ENCODE peak calls at places on chromosome 10, in ten cellular contexts. E, G, T, P, J, K, W, M, S and I are unnamed samples.

GRCh38 chr10:44628921-44629320 is 244.0 kb upstream of the CXCL12 start:
- DNase-seq in E (peak; percentile 78), G (no peak), T (no peak), P (no peak), J (no peak), K (peak; percentile 84), W (peak; percentile 15), M (peak; percentile 90), S (no peak), I (peak; percentile 87)

GRCh38 chr10:97013568-97013967 is 172.2 kb downstream of the SLIT1 start:
- DNase-seq in E (no peak), G (no peak), T (no peak), P (no peak), J (no peak), K (no peak), W (no peak), M (no peak), S (no peak), I (no peak)

GRCh38 chr10:47421057-47421952 is 37.2 kb upstream of the ZNF488 start:
- DNase-seq in E (peak; percentile 84), G (no peak), T (no peak), P (no peak), J (no peak), K (peak; percentile 95), W (no peak), M (peak; percentile 16), S (no peak), I (peak; percentile 82)

GRCh38 chr10:78627254-78627795 is 441.4 kb upstream of the ZMIZ1 start:
- DNase-seq in E (no peak), G (no peak), T (no peak), P (no peak), J (no peak), K (no peak), W (no peak), M (no peak), S (no peak), I (no peak)

GRCh38 chr10:29243750-29244149 is 45.1 kb upstream of the LYZL1 start:
- DNase-seq in E (no peak), G (no peak), T (no peak), P (no peak), J (no peak), K (peak; percentile 28), W (no peak), M (no peak), S (peak; percentile 22), I (peak; percentile 19)

GRCh38 chr10:43218206-43218950 is 48.5 kb downstream of the RASGEF1A start:
- DNase-seq in E (peak; percentile 64), G (no peak), T (no peak), P (no peak), J (no peak), K (no peak), W (peak; percentile 56), M (peak; percentile 48), S (no peak), I (no peak)

GRCh38 chr10:119346063-119346835 is 138.9 kb downstream of the GRK5 start:
- DNase-seq in E (no peak), G (no peak), T (peak; percentile 74), P (no peak), J (no peak), K (no peak), W (no peak), M (no peak), S (no peak), I (no peak)

GRCh38 chr10:7410306-7410799 is 481 bp downstream of the SFMBT2 start:
- DNase-seq in E (no peak), G (no peak), T (peak; percentile 4), P (peak; percentile 19), J (no peak), K (no peak), W (no peak), M (no peak), S (peak; percentile 20), I (peak; percentile 5)

GRCh38 chr10:1358860-1359598 is 302.8 kb downstream of the WDR37 start:
- DNase-seq in E (no peak), G (no peak), T (no peak), P (no peak), J (no peak), K (no peak), W (no peak), M (no peak), S (no peak), I (no peak)

GRCh38 chr10:84469470-84469869 is 141.1 kb downstream of the CCSER2 start:
- DNase-seq in E (no peak), G (no peak), T (no peak), P (no peak), J (no peak), K (peak; percentile 10), W (peak; percentile 70), M (no peak), S (no peak), I (peak; percentile 35)

GRCh38 chr10:101829561-101830315 is 11.5 kb upstream of the OGA start:
- DNase-seq in E (no peak), G (no peak), T (peak; percentile 64), P (peak; percentile 75), J (no peak), K (no peak), W (no peak), M (no peak), S (peak; percentile 77), I (peak; percentile 25)

GRCh38 chr10:84054743-84055142 is 84.6 kb upstream of the GHITM start:
- DNase-seq in E (no peak), G (no peak), T (no peak), P (no peak), J (no peak), K (no peak), W (no peak), M (no peak), S (no peak), I (no peak)

GRCh38 chr10:130989670-130990247 is 321.8 kb downstream of the TCERG1L start:
- DNase-seq in E (no peak), G (no peak), T (no peak), P (no peak), J (no peak), K (no peak), W (no peak), M (no peak), S (no peak), I (no peak)

GRCh38 chr10:131795761-131796160 is 105.0 kb upstream of the PPP2R2D start:
- DNase-seq in E (no peak), G (no peak), T (no peak), P (no peak), J (no peak), K (no peak), W (no peak), M (no peak), S (no peak), I (no peak)

GRCh38 chr10:66783296-66783695 is 142.5 kb upstream of the LRRTM3 start:
- DNase-seq in E (peak; percentile 55), G (no peak), T (no peak), P (no peak), J (no peak), K (peak; percentile 69), W (no peak), M (peak; percentile 41), S (no peak), I (peak; percentile 14)

GRCh38 chr10:97601268-97602215 is 12.0 kb downstream of the C10orf62 start:
- DNase-seq in E (no peak), G (no peak), T (no peak), P (no peak), J (no peak), K (no peak), W (no peak), M (no peak), S (no peak), I (no peak)

GRCh38 chr10:62718585-62718984 is 85.9 kb upstream of the ADO start:
- DNase-seq in E (no peak), G (no peak), T (no peak), P (no peak), J (no peak), K (no peak), W (no peak), M (no peak), S (no peak), I (no peak)

GRCh38 chr10:30047924-30048531 is 11.4 kb downstream of the JCAD start:
- DNase-seq in E (no peak), G (no peak), T (no peak), P (no peak), J (no peak), K (no peak), W (no peak), M (no peak), S (no peak), I (no peak)

GRCh38 chr10:7159517-7159916 is 251.3 kb downstream of the SFMBT2 start:
- DNase-seq in E (no peak), G (no peak), T (no peak), P (no peak), J (no peak), K (no peak), W (no peak), M (no peak), S (no peak), I (no peak)

GRCh38 chr10:94439275-94439861 is 37.0 kb downstream of the TBC1D12 start:
- DNase-seq in E (peak; percentile 7), G (no peak), T (no peak), P (no peak), J (no peak), K (peak; percentile 19), W (no peak), M (peak; percentile 34), S (peak; percentile 27), I (peak; percentile 22)

GRCh38 chr10:93576888-93577287 is 10.4 kb downstream of the FFAR4 start:
- DNase-seq in E (no peak), G (no peak), T (no peak), P (no peak), J (no peak), K (no peak), W (no peak), M (no peak), S (peak; percentile 79), I (no peak)

GRCh38 chr10:97785731-97786130 is 13.9 kb upstream of the SFRP5 start:
- DNase-seq in E (no peak), G (no peak), T (no peak), P (no peak), J (no peak), K (no peak), W (no peak), M (no peak), S (no peak), I (no peak)

GRCh38 chr10:1807924-1808323 is 70.6 kb upstream of the ADARB2 start:
- DNase-seq in E (no peak), G (no peak), T (no peak), P (no peak), J (no peak), K (no peak), W (no peak), M (no peak), S (no peak), I (no peak)

GRCh38 chr10:70917635-70918034 is 29.3 kb upstream of the PCBD1 start:
- DNase-seq in E (no peak), G (no peak), T (no peak), P (no peak), J (no peak), K (no peak), W (no peak), M (no peak), S (no peak), I (no peak)

GRCh38 chr10:70442332-70442988 is 979 bp upstream of the NODAL start:
- DNase-seq in E (no peak), G (no peak), T (no peak), P (no peak), J (no peak), K (no peak), W (no peak), M (no peak), S (peak; percentile 65), I (no peak)

GRCh38 chr10:5589963-5590511 is 65.3 kb downstream of the CALML3 start:
- DNase-seq in E (peak; percentile 77), G (no peak), T (no peak), P (no peak), J (no peak), K (peak; percentile 77), W (peak; percentile 9), M (peak; percentile 50), S (no peak), I (peak; percentile 65)

GRCh38 chr10:14378387-14378960 is 47.8 kb upstream of the FRMD4A start:
- DNase-seq in E (no peak), G (no peak), T (no peak), P (no peak), J (no peak), K (no peak), W (no peak), M (no peak), S (no peak), I (no peak)